ENCODE peak calls at places on chromosomes 13 and 19, in eight cellular contexts. H is neural progenitor cell, G is epithelial cell of esophagus, F is lung, E is B cell, T is mesothelial cell of epicardium, C is AG09319, J is GM06990. V is an unnamed sample.
A peak's percentile ranks its signal among the peaks of the same experiment; 100 is the strongest.

GRCh38 chr19:40337594-40337993 is 10.6 kb downstream of the C19orf47 start:
- DNase-seq in H (no peak), G (no peak), F (no peak), E (no peak), T (no peak), C (no peak), J (no peak), V (no peak)

GRCh38 chr19:38293281-38293680 is 10.8 kb upstream of the C19orf33 start:
- DNase-seq in H (peak; percentile 29), G (no peak), F (no peak), E (no peak), T (no peak), C (no peak), J (no peak), V (no peak)

GRCh38 chr19:56973713-56974553 is 133.4 kb upstream of the PEG3 start:
- DNase-seq in H (no peak), G (no peak), F (no peak), E (no peak), T (no peak), C (no peak), J (no peak), V (no peak)

GRCh38 chr13:73767747-73768315 is 366.4 kb downstream of the KLF12 start:
- DNase-seq in H (peak; percentile 50), G (peak; percentile 19), F (no peak), E (peak; percentile 10), T (no peak), C (no peak), J (no peak), V (no peak)

GRCh38 chr13:92806215-92806614 is 420.4 kb upstream of the GPC6 start:
- DNase-seq in H (no peak), G (no peak), F (no peak), E (no peak), T (no peak), C (no peak), J (no peak), V (no peak)

GRCh38 chr13:93003531-93003930 is 223.1 kb upstream of the GPC6 start:
- DNase-seq in H (no peak), G (no peak), F (no peak), E (no peak), T (no peak), C (no peak), J (no peak), V (no peak)

GRCh38 chr19:45508931-45509691 is 1.8 kb downstream of the VASP start:
- DNase-seq in H (peak; percentile 77), G (peak; percentile 41), F (peak; percentile 79), E (peak; percentile 67), T (no peak), C (no peak), J (peak; percentile 82), V (no peak)

GRCh38 chr19:52640916-52641315 is 2.8 kb upstream of the ZNF83 start:
- DNase-seq in H (peak; percentile 31), G (no peak), F (no peak), E (no peak), T (no peak), C (no peak), J (peak; percentile 12), V (no peak)

GRCh38 chr13:94233401-94233800 is 246.1 kb downstream of the DCT start:
- DNase-seq in H (no peak), G (peak; percentile 90), F (no peak), E (no peak), T (no peak), C (peak; percentile 54), J (no peak), V (no peak)

GRCh38 chr19:15381864-15382263 is 2.3 kb upstream of the AKAP8 start:
- DNase-seq in H (no peak), G (no peak), F (no peak), E (no peak), T (no peak), C (no peak), J (no peak), V (no peak)

GRCh38 chr19:12825259-12826131 is 8.9 kb downstream of the RTBDN start:
- DNase-seq in H (peak; percentile 92), G (no peak), F (no peak), E (peak; percentile 67), T (no peak), C (no peak), J (no peak), V (no peak)

GRCh38 chr19:55504252-55504603 is 16.0 kb downstream of the SSC5D start:
- DNase-seq in H (no peak), G (no peak), F (no peak), E (no peak), T (no peak), C (no peak), J (no peak), V (no peak)

GRCh38 chr19:55504981-55505380 is 16.7 kb downstream of the SSC5D start:
- DNase-seq in H (no peak), G (no peak), F (no peak), E (no peak), T (no peak), C (no peak), J (no peak), V (no peak)

GRCh38 chr19:55502197-55502952 is 14.1 kb downstream of the SSC5D start:
- DNase-seq in H (no peak), G (no peak), F (no peak), E (no peak), T (no peak), C (no peak), J (no peak), V (no peak)

GRCh38 chr19:55500368-55500952 is 12.2 kb downstream of the SSC5D start:
- DNase-seq in H (no peak), G (no peak), F (no peak), E (no peak), T (no peak), C (no peak), J (no peak), V (no peak)

DNA sequence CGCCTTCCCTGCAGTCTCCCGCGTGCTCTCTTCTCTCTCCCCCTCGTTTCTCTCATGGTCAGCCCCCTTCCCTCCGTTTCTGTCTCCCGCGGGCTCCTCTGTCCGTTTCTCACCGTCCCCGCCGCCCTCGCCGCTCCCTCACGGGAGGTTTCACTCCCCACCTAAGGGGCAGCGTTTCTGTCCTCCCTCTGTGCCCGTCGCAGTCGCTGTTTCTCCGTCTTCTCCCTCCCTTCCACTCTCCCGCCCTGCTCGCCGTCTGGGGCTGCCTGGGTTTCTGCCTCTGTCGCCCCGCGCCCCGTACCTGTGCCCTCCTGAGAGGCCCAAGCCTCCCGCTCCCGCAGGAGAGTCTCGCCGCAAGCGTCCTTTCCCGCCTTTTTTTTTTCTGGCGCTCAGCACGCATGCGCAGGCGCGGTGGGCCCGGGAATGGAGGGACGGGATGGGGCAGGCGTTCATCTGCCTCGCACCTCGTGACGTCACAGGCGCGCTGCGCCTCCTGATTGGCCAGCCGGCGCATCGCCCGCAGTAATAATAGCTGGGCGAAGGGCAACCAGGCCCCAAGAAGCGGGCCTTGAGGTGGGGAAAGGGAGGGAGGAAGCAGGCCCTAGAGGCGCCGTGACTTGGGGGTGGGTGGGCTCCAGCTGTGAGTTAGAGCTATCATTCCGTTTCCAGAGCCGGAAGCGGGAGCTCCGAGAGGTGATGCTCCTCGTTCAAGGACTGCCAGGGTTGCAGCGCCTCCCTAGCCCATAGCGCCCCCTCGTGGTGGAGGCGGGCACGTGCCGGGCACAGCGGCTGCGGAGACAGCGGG is 15.4 kb downstream of the SSC5D start:
- DNase-seq in H (peak; percentile 97), G (peak; percentile 87), F (peak; percentile 94), E (peak; percentile 99), T (peak; percentile 96), C (no peak), J (peak; percentile 96), V (peak; percentile 98)
- TF ChIP-seq CTCF in H (peak; percentile 100), G (peak; percentile 83), F (peak; percentile 94), E (peak; percentile 99), T (peak; percentile 97), C (peak; percentile 93), J (peak; percentile 99), V (peak; percentile 99)

GRCh38 chr19:44066305-44066704 is 5.7 kb upstream of the ZNF284 start:
- DNase-seq in H (no peak), G (no peak), F (no peak), E (no peak), T (no peak), C (no peak), J (no peak), V (no peak)
- TF ChIP-seq CTCF in H (no peak), G (no peak), F (no peak), E (no peak), T (no peak), C (no peak), J (no peak), V (no peak)

GRCh38 chr13:37503287-37503686 is 95.3 kb downstream of the POSTN start:
- DNase-seq in H (no peak), G (no peak), F (no peak), E (no peak), T (no peak), C (no peak), J (no peak), V (no peak)

GRCh38 chr13:37505531-37505930 is 93.0 kb downstream of the POSTN start:
- DNase-seq in H (no peak), G (no peak), F (no peak), E (no peak), T (no peak), C (no peak), J (no peak), V (no peak)

DNA sequence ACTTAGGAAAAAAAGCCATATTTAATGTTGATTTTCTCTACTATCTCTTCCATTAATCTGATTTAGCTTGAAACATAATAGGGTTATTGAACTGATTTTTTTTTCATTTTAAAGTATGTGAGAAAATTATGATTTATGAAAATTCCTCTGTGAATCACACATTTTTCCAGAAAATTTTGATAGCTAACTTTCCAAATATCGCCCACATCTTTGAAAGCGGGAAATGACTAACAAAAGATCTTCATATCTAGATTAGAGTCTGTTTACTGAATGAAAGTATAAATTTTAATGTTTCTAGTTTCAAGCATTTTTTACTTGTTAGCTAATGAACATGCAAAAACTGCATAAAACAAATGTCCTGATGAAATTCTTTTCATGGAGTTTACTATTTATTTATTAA is 97.4 kb downstream of the POSTN start:
- DNase-seq in H (no peak), G (no peak), F (no peak), E (no peak), T (no peak), C (no peak), J (no peak), V (no peak)
- TF ChIP-seq CTCF in H (no peak), G (no peak), F (no peak), E (no peak), T (no peak), C (no peak), J (no peak), V (no peak)

GRCh38 chr19:33407140-33407551 is 33.6 kb downstream of the CEBPG start:
- DNase-seq in H (no peak), G (no peak), F (no peak), E (no peak), T (no peak), C (no peak), J (no peak), V (no peak)
- TF ChIP-seq CTCF in H (peak; percentile 3), G (no peak), F (no peak), E (peak; percentile 49), T (peak; percentile 70), C (no peak), J (no peak), V (no peak)

GRCh38 chr19:1608414-1609391 is 3.4 kb upstream of the UQCR11 start:
- DNase-seq in H (no peak), G (no peak), F (no peak), E (peak; percentile 58), T (no peak), C (no peak), J (no peak), V (no peak)
- TF ChIP-seq CTCF in H (no peak), G (no peak), F (no peak), E (no peak), T (no peak), C (no peak), J (no peak), V (no peak)

V was measured in osteocyte.